ENCODE peak calls at places on chromosomes 3 and 15, in eight cellular contexts. X is left lung, W is AG04450, L is SK-N-SH, J is dorsolateral prefrontal cortex, A is prostate gland, P is lower lobe of right lung, K is tibial nerve. C is an unnamed sample.

GRCh38 chr15:43390723-43391122 is 19.8 kb downstream of the TUBGCP4 start:
- DNase-seq in W (no peak), X (no peak), A (no peak), K (no peak), P (no peak), J (no peak), L (no peak), C (peak; percentile 50)

GRCh38 chr15:47402829-47403228 is 314.5 kb upstream of the SEMA6D start:
- DNase-seq in A (no peak), P (no peak), K (no peak), L (no peak), W (no peak), J (no peak), X (no peak), C (no peak)

GRCh38 chr3:195269375-195270078 is 1.4 kb downstream of the XXYLT1 start:
- DNase-seq in L (no peak), P (no peak), J (no peak), W (no peak), K (no peak), A (no peak), X (peak; percentile 34), C (no peak)

GRCh38 chr3:182716114-182716688 is 77.1 kb upstream of the ATP11B start:
- DNase-seq in W (no peak), P (no peak), A (no peak), L (no peak), K (no peak), J (no peak), X (no peak), C (no peak)

GRCh38 chr3:24678441-24678865 is 183.8 kb upstream of the THRB start:
- DNase-seq in J (no peak), P (no peak), W (peak; percentile 75), A (no peak), K (no peak), L (no peak), X (no peak), C (peak; percentile 99)

GRCh38 chr15:78977091-78977571 is 32.3 kb upstream of the CTSH start:
- DNase-seq in L (no peak), X (no peak), P (no peak), K (no peak), A (no peak), W (no peak), J (no peak), C (no peak)

GRCh38 chr15:75785771-75786563 is 57.3 kb upstream of the UBE2Q2 start:
- DNase-seq in A (no peak), W (no peak), K (no peak), X (no peak), J (peak; percentile 20), L (peak; percentile 86), P (no peak), C (peak; percentile 23)

GRCh38 chr15:50141856-50142255 is 22.8 kb upstream of the ATP8B4 start:
- DNase-seq in X (no peak), A (no peak), P (no peak), W (no peak), L (no peak), K (no peak), J (no peak), C (no peak)

GRCh38 chr3:61278713-61279112 is 27.5 kb upstream of the FHIT start:
- DNase-seq in J (no peak), K (no peak), A (no peak), W (no peak), X (no peak), L (no peak), P (no peak), C (no peak)

GRCh38 chr3:61277411-61277810 is 26.2 kb upstream of the FHIT start:
- DNase-seq in J (no peak), A (no peak), K (no peak), X (no peak), L (no peak), P (no peak), W (no peak), C (no peak)
- TF ChIP-seq CTCF in J (no peak), A (no peak), K (no peak), X (no peak), L (no peak), P (no peak), W (no peak), C (no peak)

DNA sequence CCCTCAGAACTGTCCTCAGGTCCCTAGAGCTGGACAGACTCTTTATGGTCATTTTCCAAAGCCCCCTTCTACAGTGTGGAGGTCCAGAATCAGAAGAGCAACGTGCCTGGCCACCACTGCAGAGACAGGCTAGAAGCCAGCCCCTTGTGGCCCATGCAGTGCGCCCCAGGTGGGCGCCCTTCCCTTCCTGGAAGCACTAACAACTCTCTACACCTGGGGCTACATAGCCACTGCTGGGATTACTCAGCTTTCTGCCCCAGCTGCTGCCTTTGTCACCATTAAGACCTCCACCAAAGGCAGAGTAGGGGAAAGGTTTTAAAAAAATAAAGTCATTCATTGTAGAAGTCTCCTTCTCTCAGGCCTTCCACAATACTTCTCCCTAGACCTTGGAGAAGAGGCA is 2.3 kb downstream of the RASGRP1 start:
- DNase-seq in L (no peak), P (no peak), K (no peak), J (no peak), X (no peak), A (no peak), W (no peak), C (no peak)
- H3K4me3 ChIP-seq in L (no peak overlapping the region), P (no peak overlapping the region), K (no peak overlapping the region), J (no peak overlapping the region), X (no peak overlapping the region), A (no peak overlapping the region), W (no peak overlapping the region), C (no peak overlapping the region)

DNA sequence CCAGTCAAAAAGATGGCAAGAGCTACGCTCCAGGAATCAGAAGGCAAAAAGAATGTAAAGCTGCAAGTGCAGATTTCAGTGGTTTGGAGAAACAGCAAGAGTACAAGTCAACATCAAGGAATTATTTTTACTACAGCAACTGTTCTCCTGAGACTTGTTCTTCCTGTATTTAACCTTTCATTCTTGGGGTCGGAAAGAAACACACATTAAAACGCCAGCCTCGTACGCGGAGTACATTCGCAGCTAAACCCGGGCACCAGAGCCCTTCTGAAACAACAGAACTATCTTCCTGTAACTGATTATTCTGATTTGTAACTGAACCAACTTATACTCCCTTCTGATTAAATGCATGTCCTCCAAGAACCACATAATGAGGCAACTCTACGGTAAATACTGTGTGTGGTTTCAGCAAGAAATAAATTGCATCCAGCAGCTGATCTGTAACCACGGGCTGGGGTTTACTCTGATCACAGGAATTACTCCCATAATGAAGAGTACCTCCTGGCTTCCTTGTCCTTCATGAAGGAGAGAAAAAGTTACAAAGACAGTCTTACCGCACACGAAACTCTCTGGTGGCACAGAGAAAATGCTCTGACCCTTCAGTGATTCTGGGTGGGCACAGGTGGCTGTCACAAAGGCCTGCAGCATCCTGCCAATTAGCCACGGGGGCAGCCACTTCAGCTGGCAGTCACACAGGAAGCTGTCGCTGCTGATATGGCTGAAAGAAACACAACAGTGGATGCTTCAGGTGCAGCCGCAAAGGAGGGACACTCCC is 107.1 kb downstream of the LRIG1 start:
- DNase-seq in X (peak; percentile 12), K (no peak), A (no peak), P (no peak), W (no peak), L (no peak), J (no peak), C (peak; percentile 80)
- TF ChIP-seq CTCF in X (no peak), K (no peak), A (no peak), P (no peak), W (no peak), L (no peak), J (no peak), C (no peak)

GRCh38 chr3:154427685-154428291 is 2.2 kb downstream of the GPR149 start:
- DNase-seq in L (peak; percentile 26), J (no peak), X (peak; percentile 65), A (no peak), W (no peak), P (no peak), K (no peak), C (no peak)
- H3K4me3 ChIP-seq in L (peak overlapping the region; percentile 23), J (peak overlapping the region; percentile 49), X (no peak overlapping the region), A (peak overlapping the region; percentile 12), W (no peak overlapping the region), P (peak overlapping the region; percentile 32), K (peak overlapping the region; percentile 40), C (no peak overlapping the region)

GRCh38 chr3:13494463-13495350 is 14.6 kb downstream of the HDAC11 start:
- DNase-seq in K (no peak), P (peak; percentile 48), A (no peak), L (peak; percentile 54), W (no peak), X (no peak), J (peak; percentile 86), C (peak; percentile 61)
- TF ChIP-seq CTCF in K (peak; percentile 54), P (peak; percentile 42), A (no peak), L (peak; percentile 13), W (peak; percentile 67), X (peak; percentile 23), J (peak; percentile 58), C (peak; percentile 81)

GRCh38 chr15:63724760-63725159 is 109.0 kb downstream of the HERC1 start:
- DNase-seq in W (no peak), J (no peak), L (no peak), A (no peak), X (no peak), K (no peak), P (no peak), C (no peak)

GRCh38 chr15:63722144-63722543 is 111.6 kb downstream of the HERC1 start:
- DNase-seq in X (no peak), L (no peak), W (no peak), J (no peak), K (no peak), P (no peak), A (no peak), C (no peak)

GRCh38 chr15:63729115-63729884 is 104.4 kb downstream of the HERC1 start:
- DNase-seq in W (no peak), P (no peak), J (no peak), X (no peak), K (no peak), L (no peak), A (no peak), C (peak; percentile 36)

GRCh38 chr15:63726491-63726890 is 107.3 kb downstream of the HERC1 start:
- DNase-seq in X (no peak), L (no peak), P (no peak), K (no peak), J (no peak), A (no peak), W (no peak), C (peak; percentile 75)

GRCh38 chr15:63727542-63727941 is 106.2 kb downstream of the HERC1 start:
- DNase-seq in K (no peak), W (no peak), A (no peak), X (no peak), L (no peak), J (no peak), P (no peak), C (no peak)
- H3K4me3 ChIP-seq in K (no peak overlapping the region), W (no peak overlapping the region), A (no peak overlapping the region), X (no peak overlapping the region), L (no peak overlapping the region), J (no peak overlapping the region), P (no peak overlapping the region), C (no peak overlapping the region)

GRCh38 chr15:99105516-99106341 is 849 bp downstream of the SYNM start:
- DNase-seq in K (no peak), X (peak; percentile 82), P (peak; percentile 56), A (no peak), W (no peak), J (peak; percentile 77), L (peak; percentile 79), C (peak; percentile 65)
- TF ChIP-seq CTCF in K (no peak), X (no peak), P (no peak), A (no peak), W (no peak), J (no peak), L (no peak), C (no peak)